ENCODE peak calls at places on chromosome 19, in ten cellular contexts. G, J, X, U, H, K, E, D, O and R are unnamed samples.

GRCh38 chr19:7219056-7219455 is 75.2 kb downstream of the INSR start:
- DNase-seq in K (no peak), G (no peak), X (no peak), D (no peak), H (no peak), O (no peak), J (no peak), U (no peak), E (no peak), R (no peak)

GRCh38 chr19:19202707-19203011 is 555 bp downstream of the NR2C2AP start:
- DNase-seq in X (no peak), G (no peak), H (no peak), O (no peak), K (no peak), U (no peak), E (no peak), D (no peak), J (no peak), R (no peak)

GRCh38 chr19:5472303-5472702 is 17.1 kb downstream of the ZNRF4 start:
- DNase-seq in J (no peak), D (no peak), E (no peak), K (no peak), U (no peak), X (no peak), G (no peak), O (no peak), H (no peak), R (no peak)

GRCh38 chr19:56348289-56348877 is 33.7 kb upstream of the ZSCAN5A start:
- DNase-seq in X (no peak), H (no peak), U (peak; percentile 15), D (no peak), E (no peak), G (peak; percentile 43), O (no peak), J (no peak), K (no peak), R (no peak)

GRCh38 chr19:16216744-16217670 is 19.3 kb downstream of the AP1M1 start:
- DNase-seq in U (no peak), X (no peak), J (no peak), E (no peak), G (no peak), D (no peak), K (no peak), H (no peak), O (no peak), R (no peak)

GRCh38 chr19:53101518-53101917 is 1.7 kb downstream of the ZNF160 start:
- DNase-seq in E (no peak), J (no peak), H (no peak), G (peak; percentile 24), U (no peak), O (no peak), X (no peak), D (no peak), K (no peak), R (no peak)

GRCh38 chr19:55451163-55451521 is 8.0 kb upstream of the SHISA7 start:
- DNase-seq in K (no peak), D (no peak), X (no peak), E (no peak), U (no peak), H (no peak), G (no peak), J (peak; percentile 17), O (no peak), R (no peak)

GRCh38 chr19:47767349-47767748 is 11.2 kb upstream of the SELENOW start:
- DNase-seq in O (no peak), H (no peak), D (no peak), G (no peak), E (no peak), K (no peak), U (no peak), X (no peak), J (no peak), R (no peak)

GRCh38 chr19:14669940-14670339 is 4.7 kb downstream of the ADGRE3 start:
- DNase-seq in J (no peak), H (no peak), O (no peak), X (no peak), E (no peak), G (no peak), K (no peak), D (no peak), U (no peak), R (no peak)